ENCODE peak calls at places on chromosome 4, in nine cellular contexts. V, A, P, R, T, G, O, U and I are unnamed samples.

GRCh38 chr4:52611030-52611555 is 48.0 kb downstream of the USP46 start:
- ATAC-seq in V (peak), A (no peak), P (no peak), R (no peak), T (no peak), G (no peak), O (no peak), U (no peak), I (no peak)

GRCh38 chr4:93981594-93981993 is 153.0 kb downstream of the ATOH1 start:
- ATAC-seq in V (no peak), A (no peak), P (no peak), R (no peak), T (no peak), G (no peak), O (no peak), U (no peak), I (no peak)

GRCh38 chr4:86895692-86896488 is 3.7 kb upstream of the C4orf36 start:
- ATAC-seq in V (peak), A (peak), P (no peak), R (peak), T (peak), G (peak), O (peak), U (peak), I (peak)

GRCh38 chr4:135372131-135372530 is 1170.5 kb upstream of the PABPC4L start:
- ATAC-seq in V (no peak), A (no peak), P (no peak), R (no peak), T (no peak), G (no peak), O (no peak), U (no peak), I (no peak)

GRCh38 chr4:37483610-37484009 is 202.6 kb downstream of the RELL1 start:
- ATAC-seq in V (no peak), A (no peak), P (no peak), R (no peak), T (no peak), G (no peak), O (no peak), U (no peak), I (no peak)

GRCh38 chr4:78800965-78801364 is 24.8 kb downstream of the BMP2K start:
- ATAC-seq in V (no peak), A (no peak), P (no peak), R (peak), T (no peak), G (no peak), O (no peak), U (no peak), I (no peak)

GRCh38 chr4:143215873-143216272 is 31.2 kb downstream of the USP38 start:
- ATAC-seq in V (peak), A (no peak), P (no peak), R (no peak), T (no peak), G (no peak), O (no peak), U (no peak), I (no peak)

GRCh38 chr4:67712650-67713530 is 11.9 kb upstream of the UBA6 start:
- ATAC-seq in V (no peak), A (no peak), P (no peak), R (peak), T (peak), G (no peak), O (peak), U (no peak), I (no peak)

GRCh38 chr4:21692211-21692610 is 256.4 kb downstream of the KCNIP4 start:
- ATAC-seq in V (no peak), A (no peak), P (no peak), R (no peak), T (no peak), G (no peak), O (no peak), U (no peak), I (no peak)

GRCh38 chr4:30399476-30399875 is 320.7 kb upstream of the PCDH7 start:
- ATAC-seq in V (no peak), A (no peak), P (no peak), R (no peak), T (no peak), G (no peak), O (no peak), U (no peak), I (no peak)

GRCh38 chr4:29770627-29771026 is 949.5 kb upstream of the PCDH7 start:
- ATAC-seq in V (no peak), A (no peak), P (no peak), R (no peak), T (no peak), G (peak), O (no peak), U (peak), I (no peak)

GRCh38 chr4:31351695-31352094 is 631.5 kb downstream of the PCDH7 start:
- ATAC-seq in V (no peak), A (no peak), P (no peak), R (no peak), T (no peak), G (no peak), O (no peak), U (no peak), I (no peak)

GRCh38 chr4:186627226-186627865 is 72.0 kb upstream of the MTNR1A start:
- ATAC-seq in V (no peak), A (no peak), P (no peak), R (peak), T (peak), G (peak), O (peak), U (peak), I (no peak)

GRCh38 chr4:24680746-24681145 is 96.4 kb upstream of the DHX15 start:
- ATAC-seq in V (no peak), A (no peak), P (no peak), R (no peak), T (no peak), G (no peak), O (no peak), U (no peak), I (no peak)

GRCh38 chr4:139834210-139834609 is 168.6 kb downstream of the MGST2 start:
- ATAC-seq in V (no peak), A (no peak), P (no peak), R (no peak), T (peak), G (no peak), O (no peak), U (no peak), I (no peak)

GRCh38 chr4:44760142-44760898 is 34.0 kb upstream of the GNPDA2 start:
- ATAC-seq in V (peak), A (no peak), P (peak), R (peak), T (peak), G (peak), O (peak), U (peak), I (peak)

GRCh38 chr4:7812191-7812860 is 127.3 kb downstream of the AFAP1 start:
- ATAC-seq in V (no peak), A (no peak), P (no peak), R (no peak), T (no peak), G (no peak), O (no peak), U (no peak), I (peak)

GRCh38 chr4:169024762-169025161 is 14.7 kb upstream of the CBR4 start:
- ATAC-seq in V (peak), A (peak), P (peak), R (peak), T (peak), G (peak), O (peak), U (peak), I (no peak)

GRCh38 chr4:7398104-7398423 is 36.7 kb downstream of the PSAPL1 start:
- ATAC-seq in V (peak), A (peak), P (peak), R (no peak), T (no peak), G (peak), O (no peak), U (no peak), I (peak)

GRCh38 chr4:82394896-82395295 is 21.1 kb upstream of the HNRNPD start:
- ATAC-seq in V (no peak), A (no peak), P (no peak), R (no peak), T (peak), G (peak), O (no peak), U (no peak), I (no peak)

GRCh38 chr4:169115144-169115896 is 105.3 kb upstream of the CBR4 start:
- ATAC-seq in V (no peak), A (no peak), P (no peak), R (no peak), T (no peak), G (no peak), O (no peak), U (no peak), I (no peak)

GRCh38 chr4:78645853-78646757 is 94.5 kb downstream of the ANXA3 start:
- ATAC-seq in V (peak), A (peak), P (peak), R (peak), T (peak), G (peak), O (peak), U (peak), I (peak)

GRCh38 chr4:153832720-153833287 is 43.9 kb upstream of the SFRP2 start:
- ATAC-seq in V (no peak), A (no peak), P (no peak), R (no peak), T (no peak), G (no peak), O (no peak), U (no peak), I (no peak)

GRCh38 chr4:113744667-113745241 is 16.8 kb downstream of the CAMK2D start:
- ATAC-seq in V (no peak), A (no peak), P (no peak), R (peak), T (no peak), G (no peak), O (no peak), U (peak), I (no peak)

GRCh38 chr4:150242820-150243458 is 164.7 kb downstream of the DCLK2 start:
- ATAC-seq in V (peak), A (peak), P (peak), R (peak), T (peak), G (peak), O (peak), U (peak), I (no peak)

GRCh38 chr4:40149960-40150385 is 46.9 kb upstream of the RHOH start:
- ATAC-seq in V (peak), A (peak), P (peak), R (peak), T (peak), G (peak), O (peak), U (peak), I (no peak)

GRCh38 chr4:94506822-94507221 is 55.1 kb downstream of the PDLIM5 start:
- ATAC-seq in V (no peak), A (no peak), P (no peak), R (no peak), T (no peak), G (peak), O (no peak), U (no peak), I (no peak)

GRCh38 chr4:52588771-52589591 is 70.1 kb downstream of the USP46 start:
- ATAC-seq in V (peak), A (no peak), P (no peak), R (no peak), T (peak), G (no peak), O (no peak), U (peak), I (no peak)

DNA sequence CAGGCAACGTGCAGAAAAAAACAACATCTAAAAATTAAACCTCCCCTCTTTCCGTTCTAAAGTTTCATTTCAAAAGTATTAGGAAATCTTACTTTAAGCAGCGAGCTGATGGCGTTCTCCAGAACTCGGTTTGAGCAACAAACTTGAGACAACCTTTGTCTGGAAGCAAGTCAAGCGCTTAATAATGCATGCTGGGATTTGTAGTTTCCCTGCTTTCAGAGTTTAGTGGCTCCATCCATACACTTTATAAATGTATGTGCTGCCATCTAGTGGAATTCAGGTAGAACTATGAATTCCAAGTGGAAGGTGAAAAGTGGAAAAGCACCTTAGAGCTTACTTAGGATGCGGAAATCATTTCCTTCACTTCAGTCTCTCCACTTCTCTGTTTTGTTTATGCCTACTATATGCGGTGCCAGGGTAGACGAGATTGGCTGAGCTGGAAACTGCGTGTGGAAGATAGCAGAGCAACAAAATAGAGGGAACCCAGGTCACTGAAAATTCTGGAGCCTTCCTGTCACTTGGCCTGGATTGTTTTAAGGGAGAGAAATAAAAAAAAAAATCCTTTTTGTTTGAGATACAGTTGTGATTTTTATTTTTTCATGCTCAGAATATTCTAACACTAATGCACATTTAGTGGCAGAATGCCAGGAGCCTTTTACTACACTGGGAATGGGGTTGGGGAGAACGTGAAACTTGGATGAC is at the start of gene BDH2:
- ATAC-seq in V (peak), A (peak), P (peak), R (peak), T (peak), G (peak), O (peak), U (peak), I (peak)
- TF ChIP-seq POLR2A in V (no peak), A (no peak), P (peak), R (peak), T (no peak), G (peak), O (no peak), U (no peak), I (no peak)

GRCh38 chr4:173170210-173170778 is 1.7 kb downstream of the GALNT7 start:
- ATAC-seq in V (no peak), A (no peak), P (no peak), R (no peak), T (no peak), G (no peak), O (peak), U (peak), I (no peak)

GRCh38 chr4:173168396-173169177 is at the start of gene GALNT7:
- ATAC-seq in V (peak), A (peak), P (peak), R (peak), T (peak), G (peak), O (peak), U (peak), I (peak)

GRCh38 chr4:173167793-173168395 is 717 bp upstream of the GALNT7 start:
- ATAC-seq in V (peak), A (peak), P (peak), R (peak), T (peak), G (peak), O (peak), U (no peak), I (no peak)

GRCh38 chr4:173169428-173170209 is 1.0 kb downstream of the GALNT7 start:
- ATAC-seq in V (peak), A (peak), P (peak), R (peak), T (peak), G (peak), O (peak), U (peak), I (peak)

GRCh38 chr4:173169178-173169427 is 492 bp downstream of the GALNT7 start:
- ATAC-seq in V (no peak), A (no peak), P (peak), R (no peak), T (peak), G (peak), O (no peak), U (no peak), I (peak)
- TF ChIP-seq POLR2A in V (no peak), A (no peak), P (no peak), R (no peak), T (no peak), G (no peak), O (no peak), U (no peak), I (peak)

GRCh38 chr4:144695721-144696120 is 49.8 kb downstream of the HHIP start:
- ATAC-seq in V (no peak), A (no peak), P (no peak), R (no peak), T (no peak), G (no peak), O (no peak), U (no peak), I (no peak)
- TF ChIP-seq POLR2A in V (no peak), A (no peak), P (no peak), R (no peak), T (no peak), G (no peak), O (no peak), U (no peak), I (no peak)

GRCh38 chr4:99149620-99150019 is 5.5 kb upstream of the ADH4 start:
- ATAC-seq in V (no peak), A (no peak), P (no peak), R (no peak), T (no peak), G (no peak), O (no peak), U (no peak), I (no peak)

GRCh38 chr4:99148545-99148944 is 4.4 kb upstream of the ADH4 start:
- ATAC-seq in V (no peak), A (no peak), P (peak), R (no peak), T (no peak), G (no peak), O (no peak), U (no peak), I (no peak)

GRCh38 chr4:99144070-99144469 is at the start of gene ADH4:
- ATAC-seq in V (no peak), A (no peak), P (no peak), R (no peak), T (peak), G (no peak), O (no peak), U (peak), I (peak)
- TF ChIP-seq POLR2A in V (no peak), A (no peak), P (no peak), R (no peak), T (peak), G (no peak), O (no peak), U (no peak), I (no peak)

GRCh38 chr4:73740353-73740778 is at the start of gene CXCL8:
- ATAC-seq in V (peak), A (peak), P (peak), R (peak), T (peak), G (peak), O (peak), U (peak), I (peak)
- TF ChIP-seq POLR2A in V (no peak), A (no peak), P (peak), R (no peak), T (no peak), G (no peak), O (no peak), U (peak), I (no peak)

DNA sequence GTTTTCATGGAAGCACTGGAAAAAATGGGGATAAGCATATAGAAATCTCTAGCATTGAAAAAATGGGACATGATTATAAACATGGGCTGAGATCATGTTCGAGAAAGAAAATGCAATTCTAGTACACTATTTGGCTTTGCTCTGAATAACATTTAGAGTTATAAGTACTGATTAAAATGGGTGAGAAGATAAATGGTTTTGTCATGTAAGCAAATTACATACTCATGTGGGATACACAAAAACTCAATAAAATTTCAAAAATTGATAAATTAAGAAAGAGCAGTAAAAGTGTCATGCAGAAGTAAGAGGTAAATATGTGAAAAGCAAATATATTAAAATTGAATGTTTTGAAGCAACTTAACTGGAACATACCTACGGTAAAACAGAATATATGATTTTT is 99.6 kb downstream of the GRIA2 start:
- ATAC-seq in V (no peak), A (no peak), P (no peak), R (no peak), T (no peak), G (no peak), O (no peak), U (no peak), I (no peak)
- TF ChIP-seq POLR2A in V (no peak), A (no peak), P (no peak), R (no peak), T (no peak), G (no peak), O (no peak), U (no peak), I (no peak)

GRCh38 chr4:145098675-145099037 is 545 bp downstream of the ABCE1 start:
- ATAC-seq in V (peak), A (peak), P (peak), R (peak), T (peak), G (peak), O (peak), U (peak), I (peak)

GRCh38 chr4:145099653-145100052 is 1.5 kb downstream of the ABCE1 start:
- ATAC-seq in V (no peak), A (no peak), P (no peak), R (peak), T (no peak), G (no peak), O (no peak), U (no peak), I (no peak)

GRCh38 chr4:145097331-145097820 is 620 bp downstream of the ANAPC10 start:
- ATAC-seq in V (no peak), A (no peak), P (peak), R (no peak), T (no peak), G (peak), O (no peak), U (no peak), I (no peak)

GRCh38 chr4:145101091-145101490 is 3.0 kb downstream of the ABCE1 start:
- ATAC-seq in V (no peak), A (no peak), P (no peak), R (no peak), T (no peak), G (no peak), O (no peak), U (no peak), I (no peak)

DNA sequence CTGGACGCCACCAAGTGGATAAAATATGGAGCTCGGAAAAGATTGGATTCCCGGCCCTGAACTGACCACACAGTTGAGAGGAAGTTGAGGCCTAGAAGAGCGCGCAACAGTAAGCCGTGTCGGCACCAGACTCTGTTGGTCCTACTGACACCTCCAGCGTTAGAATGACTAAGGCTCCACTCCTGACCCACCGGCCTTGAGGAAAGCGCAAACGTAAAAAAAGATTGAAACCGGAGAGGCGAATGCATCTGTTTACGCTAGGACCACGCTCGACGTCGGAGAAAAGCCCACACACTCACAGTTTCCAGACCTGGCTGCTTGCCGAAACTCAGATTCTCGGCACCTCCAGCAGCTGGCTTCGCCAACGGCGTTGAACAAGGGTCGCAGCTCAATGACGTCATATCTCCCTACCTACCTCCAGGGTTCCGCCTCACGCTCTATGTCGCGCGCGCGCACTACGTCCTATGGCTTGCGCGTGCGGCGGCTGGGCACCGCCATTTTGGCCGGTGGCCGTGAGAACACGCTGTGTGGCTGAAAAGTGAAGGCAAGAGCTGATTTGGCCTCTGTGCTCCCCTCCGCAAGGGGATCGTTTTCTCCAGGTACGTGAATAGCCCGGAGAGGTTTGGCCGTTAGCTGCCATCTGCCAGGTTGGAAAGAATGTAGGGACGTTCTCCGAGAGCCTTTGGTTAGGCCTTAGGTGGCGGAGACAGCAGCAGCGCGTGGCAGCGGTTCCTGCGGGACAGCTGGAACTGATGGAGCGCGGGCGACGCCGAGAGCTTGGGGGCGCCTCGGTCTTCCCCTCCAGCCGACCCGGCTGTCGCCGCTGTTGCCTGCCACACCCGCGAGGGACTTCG is at the start of the genes ABCE1 and ANAPC10:
- ATAC-seq in V (peak), A (peak), P (peak), R (peak), T (peak), G (peak), O (peak), U (peak), I (peak)
- TF ChIP-seq POLR2A in V (no peak), A (peak), P (peak), R (peak), T (peak), G (peak), O (peak), U (peak), I (peak)

GRCh38 chr4:38664704-38665401 is 854 bp downstream of the KLF3 start:
- ATAC-seq in V (peak), A (no peak), P (peak), R (peak), T (peak), G (peak), O (peak), U (no peak), I (no peak)
- TF ChIP-seq POLR2A in V (no peak), A (no peak), P (peak), R (peak), T (peak), G (no peak), O (no peak), U (peak), I (peak)

GRCh38 chr4:1808851-1809753 is 16.0 kb downstream of the FGFR3 start:
- ATAC-seq in V (no peak), A (no peak), P (no peak), R (no peak), T (peak), G (no peak), O (no peak), U (no peak), I (no peak)
- TF ChIP-seq POLR2A in V (no peak), A (no peak), P (no peak), R (no peak), T (no peak), G (no peak), O (no peak), U (no peak), I (no peak)